ENCODE peak calls at places on chromosomes 2 and 18, in nine cellular contexts. E is aorta; K is IMR-90; F is body of pancreas; Y is naive thymus-derived CD4-positive, alpha-beta T cell; J is tibial artery; R is right cardiac atrium; P is gastrocnemius medialis; L is astrocyte. Z is an unnamed sample.

GRCh38 chr2:217666338-217666737 is 336.5 kb downstream of the TNS1 start:
- DNase-seq in E (no peak), K (peak; percentile 80), F (no peak), Y (no peak), J (no peak), R (no peak), P (no peak), L (peak; percentile 20), Z (no peak)

GRCh38 chr2:159516241-159516758 is 100.0 kb downstream of the BAZ2B start:
- DNase-seq in E (no peak), K (peak; percentile 17), F (peak; percentile 63), Y (peak; percentile 55), J (no peak), R (no peak), P (peak; percentile 10), L (peak; percentile 39), Z (no peak)

GRCh38 chr2:162056796-162057399 is 17.1 kb downstream of the DPP4 start:
- DNase-seq in E (no peak), K (no peak), F (no peak), Y (no peak), J (no peak), R (no peak), P (no peak), L (no peak), Z (no peak)

GRCh38 chr18:12255626-12256026 is 1.5 kb downstream of the CIDEA start:
- DNase-seq in E (no peak), K (peak; percentile 42), F (no peak), Y (no peak), J (no peak), R (no peak), P (no peak), L (peak; percentile 47), Z (no peak)

GRCh38 chr2:166179201-166179600 is 51.4 kb upstream of the SCN1A start:
- DNase-seq in E (no peak), K (peak; percentile 35), F (no peak), Y (no peak), J (no peak), R (no peak), P (no peak), L (no peak), Z (no peak)

GRCh38 chr2:54539683-54540082 is 83.6 kb downstream of the SPTBN1 start:
- DNase-seq in E (no peak), K (no peak), F (no peak), Y (no peak), J (no peak), R (no peak), P (no peak), L (no peak), Z (no peak)

GRCh38 chr2:108587621-108588020 is 53.4 kb downstream of the LIMS1 start:
- DNase-seq in E (no peak), K (peak; percentile 77), F (peak; percentile 47), Y (no peak), J (peak; percentile 40), R (peak; percentile 72), P (peak; percentile 53), L (peak; percentile 93), Z (no peak)

GRCh38 chr2:101706819-101707177 is 9.3 kb downstream of the MAP4K4 start:
- DNase-seq in E (no peak), K (no peak), F (no peak), Y (peak; percentile 61), J (no peak), R (no peak), P (no peak), L (no peak), Z (no peak)

GRCh38 chr2:43073373-43073772 is 153.0 kb downstream of the ZFP36L2 start:
- DNase-seq in E (peak; percentile 70), K (peak; percentile 36), F (peak; percentile 51), Y (no peak), J (peak; percentile 59), R (peak; percentile 74), P (no peak), L (peak; percentile 46), Z (no peak)

GRCh38 chr2:218999881-219000568 is 6.8 kb upstream of the CRYBA2 start:
- DNase-seq in E (no peak), K (no peak), F (peak; percentile 42), Y (no peak), J (no peak), R (no peak), P (no peak), L (no peak), Z (no peak)

GRCh38 chr18:22609642-22610041 is 191.9 kb upstream of the CTAGE1 start:
- DNase-seq in E (peak; percentile 88), K (peak; percentile 16), F (peak; percentile 48), Y (no peak), J (peak; percentile 49), R (peak; percentile 86), P (no peak), L (peak; percentile 55), Z (peak; percentile 69)

GRCh38 chr2:50863218-50863617 is 168.7 kb downstream of the NRXN1 start:
- DNase-seq in E (no peak), K (no peak), F (no peak), Y (no peak), J (no peak), R (no peak), P (no peak), L (no peak), Z (no peak)

GRCh38 chr2:66428986-66429612 is 5.8 kb upstream of the MEIS1 start:
- DNase-seq in E (no peak), K (peak; percentile 79), F (no peak), Y (no peak), J (no peak), R (no peak), P (no peak), L (peak; percentile 38), Z (no peak)
- H3K27ac ChIP-seq in E (no peak overlapping the region), K (no peak overlapping the region), F (no peak overlapping the region), Y (no peak overlapping the region), J (no peak overlapping the region), R (no peak overlapping the region), P (no peak overlapping the region), L (no peak overlapping the region), Z (no peak overlapping the region)

DNA sequence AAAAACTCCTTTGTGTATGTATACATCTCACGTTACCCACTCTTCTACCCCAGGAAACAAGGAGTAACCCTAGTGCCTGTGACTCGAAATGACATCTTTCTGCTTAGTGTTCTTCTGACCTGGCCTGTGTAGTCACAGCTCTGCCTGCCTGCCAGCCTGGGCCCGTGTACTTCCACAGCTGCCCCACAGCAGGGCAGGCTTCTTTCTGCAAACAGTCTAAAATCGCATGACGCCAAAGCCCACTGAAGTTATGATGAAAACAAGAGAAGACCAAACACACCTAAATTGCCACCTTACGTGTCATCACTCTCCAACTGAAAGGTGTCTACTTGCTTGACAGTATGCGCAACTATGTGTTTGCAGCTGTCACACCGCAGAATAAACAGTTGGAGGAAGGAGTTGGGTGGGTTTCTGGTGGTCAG is 1.5 kb downstream of the GAREM1 start:
- DNase-seq in E (peak; percentile 78), K (peak; percentile 36), F (peak; percentile 74), Y (peak; percentile 13), J (peak; percentile 38), R (peak; percentile 57), P (peak; percentile 18), L (peak; percentile 15), Z (peak; percentile 56)
- H3K4me3 ChIP-seq in E (peak overlapping the region; percentile 93), K (peak overlapping the region; percentile 88), F (peak overlapping the region; percentile 91), Y (peak overlapping the region; percentile 15), J (peak overlapping the region; percentile 94), R (peak overlapping the region; percentile 78), P (peak overlapping the region; percentile 83), L (peak overlapping the region; percentile 72), Z (peak overlapping the region; percentile 69)

DNA sequence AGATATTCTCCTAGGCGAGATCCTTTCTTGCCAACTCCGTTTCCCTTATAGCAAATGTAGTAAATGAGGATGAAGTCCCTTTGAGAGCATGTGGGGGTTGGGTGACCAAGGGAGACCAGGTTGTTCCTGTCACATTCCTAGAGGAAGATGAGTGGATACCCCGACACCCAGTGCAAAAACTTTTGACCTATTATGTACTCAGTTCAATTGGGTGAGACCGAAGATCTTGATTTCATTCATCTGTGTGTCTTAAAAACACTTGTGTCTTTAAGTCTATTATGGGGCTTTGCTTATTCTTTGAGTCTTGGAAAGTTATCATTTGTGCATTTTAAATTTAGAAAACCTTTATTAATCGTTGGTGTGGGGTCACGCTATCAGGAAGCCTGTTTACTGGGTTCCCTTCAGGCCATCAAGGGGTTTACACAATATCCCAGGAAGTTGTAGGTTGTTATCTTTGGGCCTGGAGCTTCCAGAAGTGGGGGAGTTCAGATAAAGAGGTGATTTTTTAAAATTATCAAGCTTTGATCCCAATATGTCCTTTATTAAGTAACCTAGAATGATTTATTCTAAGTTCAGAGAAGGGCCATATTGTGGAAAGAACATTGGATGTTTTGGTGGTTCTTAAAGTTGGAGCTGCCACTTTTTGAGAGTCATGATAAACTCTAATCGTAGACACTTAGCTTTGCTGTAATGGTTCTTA is 2.8 kb downstream of the RHOB start:
- DNase-seq in E (no peak), K (peak; percentile 46), F (no peak), Y (no peak), J (peak; percentile 22), R (no peak), P (no peak), L (no peak), Z (no peak)
- H3K27me3 ChIP-seq in E (no peaks in the 10 kb centered on the region), K (no peaks in the 10 kb centered on the region), F (no peaks in the 10 kb centered on the region), Y (peaks cover 3% of the 10 kb centered on the region), J (peaks cover 3% of the 10 kb centered on the region), R (no peaks in the 10 kb centered on the region), P (no peaks in the 10 kb centered on the region), L (no peaks in the 10 kb centered on the region), Z (no peaks in the 10 kb centered on the region)

GRCh38 chr18:58789856-58790255 is 74.8 kb upstream of the ZNF532 start:
- DNase-seq in E (no peak), K (no peak), F (no peak), Y (no peak), J (no peak), R (no peak), P (no peak), L (no peak), Z (no peak)

GRCh38 chr18:58787750-58788149 is 76.9 kb upstream of the ZNF532 start:
- DNase-seq in E (no peak), K (no peak), F (no peak), Y (no peak), J (no peak), R (peak; percentile 66), P (no peak), L (peak; percentile 31), Z (no peak)

GRCh38 chr18:58788971-58789797 is 75.5 kb upstream of the ZNF532 start:
- DNase-seq in E (no peak), K (peak; percentile 84), F (no peak), Y (no peak), J (no peak), R (peak; percentile 84), P (no peak), L (peak; percentile 77), Z (peak; percentile 51)

GRCh38 chr18:58785870-58786269 is 78.8 kb upstream of the ZNF532 start:
- DNase-seq in E (no peak), K (no peak), F (no peak), Y (no peak), J (no peak), R (no peak), P (no peak), L (no peak), Z (no peak)

GRCh38 chr18:58788470-58788869 is 76.2 kb upstream of the ZNF532 start:
- DNase-seq in E (no peak), K (no peak), F (no peak), Y (no peak), J (no peak), R (no peak), P (no peak), L (peak; percentile 54), Z (no peak)
- H3K27ac ChIP-seq in E (no peak overlapping the region), K (peak overlapping the region; percentile 89), F (no peak overlapping the region), Y (no peak overlapping the region), J (peak overlapping the region; percentile 50), R (peak overlapping the region; percentile 54), P (peak overlapping the region; percentile 50), L (peak overlapping the region; percentile 67), Z (no peak overlapping the region)

GRCh38 chr2:234212534-234212933 is 162.0 kb downstream of the SPP2 start:
- DNase-seq in E (no peak), K (no peak), F (no peak), Y (no peak), J (no peak), R (no peak), P (no peak), L (no peak), Z (no peak)

GRCh38 chr2:234218261-234219180 is 168.0 kb downstream of the SPP2 start:
- DNase-seq in E (no peak), K (no peak), F (no peak), Y (peak; percentile 30), J (no peak), R (no peak), P (no peak), L (no peak), Z (no peak)
- H3K4me3 ChIP-seq in E (no peak overlapping the region), K (no peak overlapping the region), F (no peak overlapping the region), Y (no peak overlapping the region), J (no peak overlapping the region), R (no peak overlapping the region), P (no peak overlapping the region), L (no peak overlapping the region), Z (no peak overlapping the region)